ENCODE peak calls at places on chromosomes 6 and 20, in five cellular contexts. E, G, R, N and D are unnamed samples. For H3K9me3, the result is how much of the 10 kb centered on the place peaks cover.

GRCh38 chr20:63042448-63043071 is 35.8 kb upstream of the BHLHE23 start:
- DNase-seq in E (no peak), G (no peak), R (no peak), N (no peak), D (no peak)

GRCh38 chr20:3696200-3696599 is 14.4 kb upstream of the ADAM33 start:
- DNase-seq in E (no peak), G (no peak), R (no peak), N (no peak), D (no peak)

GRCh38 chr6:24357336-24358218 is at the start of gene DCDC2:
- DNase-seq in E (peak), G (peak), R (no peak), N (peak), D (peak)

GRCh38 chr20:47066484-47067270 is 172.0 kb downstream of the EYA2 start:
- DNase-seq in E (no peak), G (no peak), R (no peak), N (no peak), D (no peak)

GRCh38 chr6:31771992-31772358 is 5.2 kb downstream of the VWA7 start:
- DNase-seq in E (no peak), G (no peak), R (no peak), N (no peak), D (no peak)

GRCh38 chr6:2713473-2714358 is 37.0 kb downstream of the MYLK4 start:
- DNase-seq in E (no peak), G (no peak), R (no peak), N (no peak), D (no peak)

GRCh38 chr20:50381053-50381732 is 129.0 kb upstream of the PTPN1 start:
- DNase-seq in E (no peak), G (no peak), R (no peak), N (no peak), D (no peak)

GRCh38 chr6:154157082-154157481 is 118.0 kb downstream of the OPRM1 start:
- DNase-seq in E (no peak), G (no peak), R (no peak), N (no peak), D (no peak)

GRCh38 chr20:10603971-10604864 is 69.6 kb downstream of the JAG1 start:
- DNase-seq in E (peak), G (no peak), R (peak), N (no peak), D (no peak)

GRCh38 chr6:142146828-142147662 is at the start of the genes NMBR and VTA1:
- DNase-seq in E (peak), G (peak), R (peak), N (peak), D (peak)
- TF ChIP-seq POLR2A in E (peak), G (no peak), R (no peak), N (peak), D (no peak)

DNA sequence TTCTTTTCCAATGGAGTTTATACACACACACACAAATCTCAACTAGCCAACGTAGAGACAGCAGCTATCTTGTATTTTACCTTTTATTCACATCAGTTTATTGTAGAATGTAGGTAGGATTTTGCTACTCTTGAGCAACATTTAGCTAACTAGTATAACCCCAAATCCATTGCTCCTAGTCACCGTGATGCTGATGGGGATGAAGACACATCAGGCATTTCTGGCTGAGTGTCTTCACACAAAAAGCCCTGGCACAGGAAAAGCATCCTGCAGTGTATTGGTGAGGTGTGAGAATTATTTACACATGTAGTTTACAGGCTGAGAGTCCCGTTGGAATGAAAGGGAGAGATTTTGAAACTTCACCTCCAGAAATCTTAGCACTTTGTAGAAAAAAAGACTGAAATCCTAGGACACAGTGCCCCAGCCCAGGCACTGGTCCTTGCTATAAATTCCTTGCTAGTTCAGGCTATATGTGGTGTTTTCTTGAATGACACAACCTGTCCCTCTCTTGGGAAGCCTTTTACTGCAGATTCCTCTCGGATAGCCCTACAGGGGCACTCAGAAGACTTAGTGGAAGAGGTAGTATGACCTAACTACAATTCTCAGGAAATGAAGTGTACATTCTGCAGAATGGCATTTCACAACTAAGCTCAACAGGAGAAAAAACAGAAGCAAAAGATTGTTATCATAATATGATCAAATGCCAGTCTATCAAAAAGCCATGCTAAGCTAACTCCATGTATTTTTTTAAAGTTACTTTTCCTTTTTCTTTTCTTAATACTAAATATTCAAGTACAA is 66.1 kb upstream of the FBXL4 start:
- DNase-seq in E (no peak), G (no peak), R (no peak), N (no peak), D (no peak)
- TF ChIP-seq CTCF in E (no peak), G (no peak), R (no peak), N (no peak), D (no peak)

GRCh38 chr6:38527371-38527770 is 112.4 kb downstream of the BTBD9 start:
- DNase-seq in E (no peak), G (no peak), R (no peak), N (no peak), D (no peak)
- H3K9me3 ChIP-seq in E (under half), G (under half), R (under half), N (under half), D (under half)

GRCh38 chr6:14832427-14832826 is 413.4 kb upstream of the JARID2 start:
- DNase-seq in E (no peak), G (no peak), R (no peak), N (no peak), D (no peak)

GRCh38 chr6:14835122-14835521 is 410.7 kb upstream of the JARID2 start:
- DNase-seq in E (no peak), G (no peak), R (no peak), N (no peak), D (no peak)

GRCh38 chr6:14841901-14842421 is 403.9 kb upstream of the JARID2 start:
- DNase-seq in E (no peak), G (no peak), R (no peak), N (no peak), D (no peak)

GRCh38 chr6:14838041-14838596 is 407.8 kb upstream of the JARID2 start:
- DNase-seq in E (no peak), G (no peak), R (no peak), N (no peak), D (no peak)

DNA sequence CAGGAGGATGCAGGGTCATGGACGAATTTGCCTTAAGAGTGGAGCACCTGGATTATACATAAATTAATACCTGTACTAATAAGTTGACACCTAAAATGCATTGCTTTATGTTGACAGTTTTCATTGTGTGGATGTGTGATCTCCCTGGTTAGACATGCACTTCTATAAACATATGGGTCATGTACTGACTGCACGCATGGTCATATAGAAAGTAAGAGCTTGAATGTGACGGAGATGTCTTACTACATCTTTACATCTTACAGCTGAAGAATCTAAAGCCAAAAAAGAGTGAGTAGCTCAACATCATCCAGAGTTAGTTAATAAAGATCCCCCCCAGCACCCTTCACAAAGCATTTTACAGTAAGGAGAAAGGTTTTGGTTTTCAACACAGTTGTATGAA is 408.4 kb upstream of the JARID2 start:
- DNase-seq in E (no peak), G (no peak), R (no peak), N (no peak), D (no peak)
- TF ChIP-seq POLR2A in E (no peak), G (no peak), R (no peak), N (no peak), D (no peak)

GRCh38 chr6:137877113-137877512 is 10.1 kb downstream of the TNFAIP3 start:
- DNase-seq in E (no peak), G (no peak), R (no peak), N (no peak), D (no peak)

GRCh38 chr6:137879885-137880430 is 12.9 kb downstream of the TNFAIP3 start:
- DNase-seq in E (no peak), G (no peak), R (no peak), N (no peak), D (no peak)

GRCh38 chr6:137879301-137879700 is 12.2 kb downstream of the TNFAIP3 start:
- DNase-seq in E (no peak), G (no peak), R (no peak), N (no peak), D (no peak)

GRCh38 chr6:137878070-137878809 is 11.2 kb downstream of the TNFAIP3 start:
- DNase-seq in E (no peak), G (no peak), R (no peak), N (no peak), D (no peak)

GRCh38 chr6:137878810-137879285 is 11.8 kb downstream of the TNFAIP3 start:
- DNase-seq in E (no peak), G (no peak), R (no peak), N (no peak), D (no peak)
- TF ChIP-seq CTCF in E (no peak), G (no peak), R (peak), N (no peak), D (no peak)

GRCh38 chr20:56308036-56308435 is 50.7 kb upstream of the FAM210B start:
- DNase-seq in E (no peak), G (no peak), R (no peak), N (no peak), D (no peak)
- H3K9me3 ChIP-seq in E (under half), G (under half), R (under half), N (under half), D (under half)

GRCh38 chr20:32483351-32484220 is 101.5 kb downstream of the NOL4L start:
- DNase-seq in E (peak), G (peak), R (peak), N (peak), D (peak)
- TF ChIP-seq POLR2A in E (no peak), G (no peak), R (no peak), N (peak), D (peak)

GRCh38 chr20:8082025-8082424 is 50.0 kb upstream of the PLCB1 start:
- DNase-seq in E (no peak), G (no peak), R (no peak), N (no peak), D (no peak)
- TF ChIP-seq CTCF in E (no peak), G (no peak), R (no peak), N (peak), D (no peak)

GRCh38 chr6:110139052-110139451 is 40.4 kb downstream of the WASF1 start:
- DNase-seq in E (no peak), G (no peak), R (no peak), N (no peak), D (no peak)
- H3K9me3 ChIP-seq in E (under half), G (under half), R (under half), N (under half), D (under half)

DNA sequence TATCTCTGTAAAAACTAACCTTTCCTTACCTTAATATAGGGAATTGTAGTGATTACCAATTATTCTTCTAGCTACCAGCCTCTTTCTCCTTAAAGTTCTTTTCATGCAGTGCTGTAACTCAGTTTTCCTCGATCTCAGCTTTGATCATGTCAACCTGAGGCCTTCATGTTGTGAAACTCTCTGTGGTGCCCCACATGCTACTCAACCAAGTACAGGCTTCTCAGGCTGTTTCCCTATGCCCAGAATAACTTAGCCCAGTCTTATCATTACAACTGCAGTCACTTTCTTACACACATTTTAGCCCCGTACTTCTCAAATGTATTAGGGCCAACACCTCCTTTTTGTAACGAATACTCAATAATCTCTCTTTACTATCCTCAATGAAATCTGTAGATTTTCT is 90.1 kb upstream of the SUPT3H start:
- DNase-seq in E (no peak), G (no peak), R (no peak), N (no peak), D (no peak)
- TF ChIP-seq POLR2A in E (no peak), G (no peak), R (no peak), N (no peak), D (no peak)